ENCODE peak calls at places on chromosomes 7 and 10, in seven cellular contexts. T, H, U, K, J, B and L are unnamed samples.
A peak's percentile ranks its signal among the peaks of the same experiment; 100 is the strongest.

GRCh38 chr10:79196470-79197461 is 128.0 kb downstream of the ZMIZ1 start:
- DNase-seq in H (peak; percentile 81), B (peak; percentile 90), U (peak; percentile 69), T (peak; percentile 61), K (peak; percentile 71), J (peak; percentile 77), L (peak; percentile 92)

GRCh38 chr10:100146875-100147665 is 38.8 kb downstream of the ERLIN1 start:
- DNase-seq in B (no peak), U (no peak), H (no peak), K (peak; percentile 46), T (no peak), J (no peak), L (no peak)

GRCh38 chr7:47337531-47337930 is 244.4 kb downstream of the TNS3 start:
- DNase-seq in B (no peak), J (peak; percentile 53), H (peak; percentile 38), U (no peak), T (no peak), K (peak; percentile 36), L (no peak)

GRCh38 chr10:128744092-128744491 is 617.9 kb upstream of the MKI67 start:
- DNase-seq in K (no peak), U (no peak), J (no peak), T (no peak), B (no peak), H (no peak), L (no peak)

GRCh38 chr7:155194531-155195140 is 103.0 kb upstream of the INSIG1 start:
- DNase-seq in B (no peak), H (no peak), K (no peak), T (no peak), U (no peak), J (no peak), L (no peak)

GRCh38 chr7:136847858-136848257 is 20.6 kb upstream of the CHRM2 start:
- DNase-seq in J (no peak), U (no peak), K (no peak), H (no peak), B (no peak), T (no peak), L (no peak)

GRCh38 chr7:133237545-133237944 is 15.3 kb upstream of the EXOC4 start:
- DNase-seq in K (no peak), U (no peak), B (no peak), T (no peak), H (no peak), J (no peak), L (no peak)

GRCh38 chr10:100519321-100520051 is at the start of gene SEC31B:
- DNase-seq in U (no peak), K (peak; percentile 39), J (no peak), T (no peak), H (peak; percentile 61), B (peak; percentile 69), L (peak; percentile 82)

GRCh38 chr7:20141666-20142065 is 75.5 kb downstream of the MACC1 start:
- DNase-seq in T (no peak), J (no peak), H (no peak), B (no peak), U (peak; percentile 85), K (no peak), L (no peak)

GRCh38 chr7:155509725-155510551 is 36.4 kb downstream of the CNPY1 start:
- DNase-seq in J (no peak), T (no peak), B (peak; percentile 39), K (no peak), U (no peak), H (no peak), L (no peak)

GRCh38 chr10:101031796-101032636 is 982 bp downstream of the SFXN3 start:
- DNase-seq in J (peak; percentile 45), K (peak; percentile 91), H (peak; percentile 86), T (peak; percentile 40), B (peak; percentile 92), U (no peak), L (peak; percentile 94)

GRCh38 chr10:35739998-35740397 is 97.9 kb upstream of the FZD8 start:
- DNase-seq in U (no peak), T (no peak), H (no peak), J (no peak), B (no peak), K (peak; percentile 56), L (no peak)

GRCh38 chr7:36906448-36906847 is 182.2 kb upstream of the AOAH start:
- DNase-seq in J (no peak), H (no peak), U (no peak), T (no peak), K (no peak), B (no peak), L (no peak)

GRCh38 chr7:130277763-130278643 is 11.3 kb downstream of the CPA2 start:
- DNase-seq in B (no peak), H (peak; percentile 38), J (no peak), U (peak; percentile 43), K (peak; percentile 77), T (no peak), L (no peak)

GRCh38 chr7:14144538-14144937 is 155.1 kb upstream of the ETV1 start:
- DNase-seq in B (no peak), K (no peak), J (no peak), H (no peak), U (no peak), T (no peak), L (no peak)

GRCh38 chr7:40134428-40135423 is at the start of the genes MPLKIP and SUGCT:
- DNase-seq in H (peak; percentile 82), B (peak; percentile 92), T (peak; percentile 87), J (peak; percentile 93), U (peak; percentile 78), K (peak; percentile 91), L (peak; percentile 94)

GRCh38 chr10:123535386-123535785 is 130.8 kb upstream of the GPR26 start:
- DNase-seq in U (no peak), H (no peak), K (no peak), B (no peak), T (no peak), J (no peak), L (no peak)